ENCODE peak calls at places on chromosomes 12 and 14, in eight cellular contexts. One of them, this sample, is unnamed.

GRCh38 chr12:13069380-13069779 is 25.2 kb downstream of the FAM234B start:
- DNase-seq in upper lobe of right lung: no peak
- DNase-seq in lung: no peak
- DNase-seq in HepG2: no peak
- DNase-seq in right cardiac atrium: no peak
- DNase-seq in mammary epithelial cell: no peak
- DNase-seq in heart left ventricle: no peak
- DNase-seq in bronchial epithelial cell: no peak
- DNase-seq in this sample: no peak

GRCh38 chr12:41645624-41646023 is 457.5 kb downstream of the PDZRN4 start:
- DNase-seq in upper lobe of right lung: no peak
- DNase-seq in lung: no peak
- DNase-seq in HepG2: no peak
- DNase-seq in right cardiac atrium: no peak
- DNase-seq in mammary epithelial cell: no peak
- DNase-seq in heart left ventricle: no peak
- DNase-seq in bronchial epithelial cell: no peak
- DNase-seq in this sample: no peak

GRCh38 chr14:92726135-92726932 is 22.1 kb downstream of the LGMN start:
- DNase-seq in upper lobe of right lung: peak; percentile 92
- DNase-seq in lung: peak; percentile 82
- DNase-seq in HepG2: no peak
- DNase-seq in right cardiac atrium: peak; percentile 87
- DNase-seq in mammary epithelial cell: peak; percentile 66
- DNase-seq in heart left ventricle: peak; percentile 75
- DNase-seq in bronchial epithelial cell: peak; percentile 92
- DNase-seq in this sample: peak; percentile 85

GRCh38 chr12:23949212-23950010 is at the start of gene SOX5:
- DNase-seq in upper lobe of right lung: peak; percentile 67
- DNase-seq in lung: peak; percentile 39
- DNase-seq in HepG2: peak; percentile 75
- DNase-seq in right cardiac atrium: peak; percentile 54
- DNase-seq in mammary epithelial cell: no peak
- DNase-seq in heart left ventricle: peak; percentile 46
- DNase-seq in bronchial epithelial cell: peak; percentile 2
- DNase-seq in this sample: peak; percentile 7

GRCh38 chr12:105705765-105706164 is 375.3 kb downstream of the C12orf75 start:
- DNase-seq in upper lobe of right lung: no peak
- DNase-seq in lung: no peak
- DNase-seq in HepG2: peak; percentile 36
- DNase-seq in right cardiac atrium: peak; percentile 26
- DNase-seq in mammary epithelial cell: peak; percentile 30
- DNase-seq in heart left ventricle: peak; percentile 40
- DNase-seq in bronchial epithelial cell: peak; percentile 58
- DNase-seq in this sample: no peak

GRCh38 chr12:14430394-14430986 is 65.0 kb downstream of the ATF7IP start:
- DNase-seq in upper lobe of right lung: no peak
- DNase-seq in lung: no peak
- DNase-seq in HepG2: no peak
- DNase-seq in right cardiac atrium: no peak
- DNase-seq in mammary epithelial cell: no peak
- DNase-seq in heart left ventricle: no peak
- DNase-seq in bronchial epithelial cell: no peak
- DNase-seq in this sample: no peak

GRCh38 chr12:91219511-91219910 is 36.9 kb upstream of the DCN start:
- DNase-seq in upper lobe of right lung: no peak
- DNase-seq in lung: no peak
- DNase-seq in HepG2: no peak
- DNase-seq in right cardiac atrium: no peak
- DNase-seq in mammary epithelial cell: peak; percentile 76
- DNase-seq in heart left ventricle: no peak
- DNase-seq in bronchial epithelial cell: peak; percentile 82
- DNase-seq in this sample: no peak

GRCh38 chr12:13947237-13947945 is 34.0 kb downstream of the GRIN2B start:
- DNase-seq in upper lobe of right lung: no peak
- DNase-seq in lung: no peak
- DNase-seq in HepG2: no peak
- DNase-seq in right cardiac atrium: no peak
- DNase-seq in mammary epithelial cell: no peak
- DNase-seq in heart left ventricle: no peak
- DNase-seq in bronchial epithelial cell: no peak
- DNase-seq in this sample: no peak

GRCh38 chr14:104436741-104437701 is 142.5 kb upstream of the C14orf180 start:
- DNase-seq in upper lobe of right lung: peak; percentile 29
- DNase-seq in lung: peak; percentile 26
- DNase-seq in HepG2: no peak
- DNase-seq in right cardiac atrium: no peak
- DNase-seq in mammary epithelial cell: no peak
- DNase-seq in heart left ventricle: no peak
- DNase-seq in bronchial epithelial cell: no peak
- DNase-seq in this sample: no peak

GRCh38 chr12:8483081-8483479 is 27.3 kb downstream of the CLEC6A start:
- DNase-seq in upper lobe of right lung: no peak
- DNase-seq in lung: no peak
- DNase-seq in HepG2: no peak
- DNase-seq in right cardiac atrium: no peak
- DNase-seq in mammary epithelial cell: no peak
- DNase-seq in heart left ventricle: no peak
- DNase-seq in bronchial epithelial cell: no peak
- DNase-seq in this sample: no peak

GRCh38 chr12:25648460-25648859 is 95.4 kb upstream of the LMNTD1 start:
- DNase-seq in upper lobe of right lung: no peak
- DNase-seq in lung: peak; percentile 35
- DNase-seq in HepG2: no peak
- DNase-seq in right cardiac atrium: peak; percentile 62
- DNase-seq in mammary epithelial cell: peak; percentile 78
- DNase-seq in heart left ventricle: peak; percentile 61
- DNase-seq in bronchial epithelial cell: peak; percentile 68
- DNase-seq in this sample: peak; percentile 72

GRCh38 chr12:105399428-105400081 is 69.1 kb downstream of the C12orf75 start:
- DNase-seq in upper lobe of right lung: no peak
- DNase-seq in lung: no peak
- DNase-seq in HepG2: peak; percentile 41
- DNase-seq in right cardiac atrium: no peak
- DNase-seq in mammary epithelial cell: no peak
- DNase-seq in heart left ventricle: no peak
- DNase-seq in bronchial epithelial cell: no peak
- DNase-seq in this sample: no peak

GRCh38 chr14:81164167-81164774 is 56.5 kb downstream of the GTF2A1 start:
- DNase-seq in upper lobe of right lung: no peak
- DNase-seq in lung: peak; percentile 61
- DNase-seq in HepG2: peak; percentile 78
- DNase-seq in right cardiac atrium: no peak
- DNase-seq in mammary epithelial cell: peak; percentile 85
- DNase-seq in heart left ventricle: peak; percentile 54
- DNase-seq in bronchial epithelial cell: peak; percentile 94
- DNase-seq in this sample: peak; percentile 21

GRCh38 chr12:55728185-55728931 is 451 bp downstream of the CD63 start:
- DNase-seq in upper lobe of right lung: peak; percentile 93
- DNase-seq in lung: peak; percentile 83
- DNase-seq in HepG2: no peak
- DNase-seq in right cardiac atrium: peak; percentile 83
- DNase-seq in mammary epithelial cell: peak; percentile 44
- DNase-seq in heart left ventricle: peak; percentile 88
- DNase-seq in bronchial epithelial cell: no peak
- DNase-seq in this sample: peak; percentile 60

GRCh38 chr12:98456583-98457573 is 58.5 kb upstream of the TMPO start:
- DNase-seq in upper lobe of right lung: peak; percentile 85
- DNase-seq in lung: no peak
- DNase-seq in HepG2: no peak
- DNase-seq in right cardiac atrium: peak; percentile 59
- DNase-seq in mammary epithelial cell: peak; percentile 39
- DNase-seq in heart left ventricle: peak; percentile 60
- DNase-seq in bronchial epithelial cell: no peak
- DNase-seq in this sample: peak; percentile 46

DNA sequence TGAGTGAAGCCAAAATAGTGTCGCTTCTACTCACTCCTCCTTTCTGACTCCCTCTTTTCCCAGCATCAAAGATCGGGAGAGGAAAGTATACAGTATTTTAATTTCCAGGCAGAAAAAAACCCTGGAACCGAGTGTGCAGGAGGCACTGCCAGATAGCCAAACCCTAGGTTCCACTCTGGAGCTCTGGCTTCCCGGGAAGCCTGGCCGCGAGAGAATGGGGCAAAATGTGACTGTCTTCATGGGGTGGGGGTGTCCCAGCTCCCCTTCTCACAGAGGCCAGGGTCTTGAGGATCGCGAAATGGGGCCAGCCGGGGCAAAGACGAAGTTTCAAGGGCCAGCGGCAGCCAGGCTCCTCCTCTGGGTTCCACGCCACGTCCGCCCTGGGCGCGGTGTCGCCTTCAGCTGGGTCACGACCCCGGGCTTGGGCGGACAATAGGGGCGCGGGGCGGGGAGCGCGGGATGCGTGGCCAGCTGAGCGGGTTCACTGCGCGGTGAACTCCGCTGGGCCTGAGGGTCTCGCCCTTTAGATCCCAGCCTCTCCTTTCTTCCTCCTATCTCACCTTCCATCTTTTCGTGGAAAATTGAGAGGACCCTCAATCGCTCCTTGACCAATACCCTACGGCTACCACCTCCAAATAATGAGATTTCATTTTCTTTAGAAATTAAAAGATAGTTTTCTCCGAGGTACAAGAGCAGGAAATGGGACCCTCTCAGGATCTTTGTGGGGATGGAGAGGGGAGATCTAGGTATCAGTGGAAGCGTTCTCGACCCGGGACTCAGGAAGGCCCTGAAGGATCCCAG is 6.7 kb downstream of the HOXC4 start:
- DNase-seq in upper lobe of right lung: no peak
- DNase-seq in lung: no peak
- DNase-seq in HepG2: no peak
- DNase-seq in right cardiac atrium: no peak
- DNase-seq in mammary epithelial cell: no peak
- DNase-seq in heart left ventricle: no peak
- DNase-seq in bronchial epithelial cell: no peak
- DNase-seq in this sample: no peak
- H3K27me3 ChIP-seq in upper lobe of right lung: peaks cover 65% of the 10 kb centered on the region
- H3K27me3 ChIP-seq in lung: no peaks in the 10 kb centered on the region
- H3K27me3 ChIP-seq in HepG2: peaks cover 1% of the 10 kb centered on the region
- H3K27me3 ChIP-seq in right cardiac atrium: peaks cover 5% of the 10 kb centered on the region
- H3K27me3 ChIP-seq in mammary epithelial cell: no peaks in the 10 kb centered on the region
- H3K27me3 ChIP-seq in heart left ventricle: peaks cover 13% of the 10 kb centered on the region
- H3K27me3 ChIP-seq in bronchial epithelial cell: peaks cover 44% of the 10 kb centered on the region
- H3K27me3 ChIP-seq in this sample: no peaks in the 10 kb centered on the region

DNA sequence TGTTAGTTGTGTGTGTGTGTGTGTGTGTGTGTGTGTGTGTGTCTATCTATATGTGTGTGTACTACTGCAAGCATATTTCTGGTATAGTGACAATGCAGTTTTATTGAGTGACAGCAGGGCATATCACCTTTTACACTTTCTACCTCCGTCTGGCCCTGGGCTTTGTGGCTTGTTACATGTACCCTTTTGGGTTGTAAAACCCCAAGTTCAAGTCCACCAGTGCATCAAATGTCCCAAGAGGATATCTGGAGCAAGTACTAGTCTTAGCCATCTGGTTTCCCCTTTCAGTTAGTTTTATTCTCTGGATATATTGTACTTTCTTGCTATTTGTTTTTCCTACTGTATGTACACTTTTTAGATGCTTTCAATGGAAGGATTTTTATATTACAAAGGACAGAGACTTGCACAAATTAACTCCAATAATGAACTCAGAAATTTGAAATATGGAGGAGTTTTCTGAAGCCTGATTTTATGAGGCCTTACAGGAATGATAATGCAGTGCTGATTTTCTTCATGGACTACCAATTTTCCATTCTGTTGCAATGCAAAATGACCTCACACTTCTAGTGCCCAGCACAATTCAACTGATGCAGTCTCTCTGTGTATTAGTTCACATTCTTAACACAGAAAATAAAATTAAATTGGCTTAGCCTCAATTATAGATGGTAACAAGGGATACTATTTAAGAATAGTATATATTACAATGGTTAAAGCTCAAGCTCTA is 29.1 kb downstream of the SLC16A7 start:
- DNase-seq in upper lobe of right lung: no peak
- DNase-seq in lung: no peak
- DNase-seq in HepG2: no peak
- DNase-seq in right cardiac atrium: no peak
- DNase-seq in mammary epithelial cell: no peak
- DNase-seq in heart left ventricle: no peak
- DNase-seq in bronchial epithelial cell: no peak
- DNase-seq in this sample: no peak
- H3K27me3 ChIP-seq in upper lobe of right lung: no peaks in the 10 kb centered on the region
- H3K27me3 ChIP-seq in lung: no peaks in the 10 kb centered on the region
- H3K27me3 ChIP-seq in HepG2: no peaks in the 10 kb centered on the region
- H3K27me3 ChIP-seq in right cardiac atrium: no peaks in the 10 kb centered on the region
- H3K27me3 ChIP-seq in mammary epithelial cell: no peaks in the 10 kb centered on the region
- H3K27me3 ChIP-seq in heart left ventricle: no peaks in the 10 kb centered on the region
- H3K27me3 ChIP-seq in bronchial epithelial cell: no peaks in the 10 kb centered on the region
- H3K27me3 ChIP-seq in this sample: no peaks in the 10 kb centered on the region

GRCh38 chr14:94773682-94774211 is 3.8 kb upstream of the GSC start:
- DNase-seq in upper lobe of right lung: no peak
- DNase-seq in lung: no peak
- DNase-seq in HepG2: no peak
- DNase-seq in right cardiac atrium: no peak
- DNase-seq in mammary epithelial cell: no peak
- DNase-seq in heart left ventricle: no peak
- DNase-seq in bronchial epithelial cell: no peak
- DNase-seq in this sample: no peak
- H3K27me3 ChIP-seq in upper lobe of right lung: peaks cover 96% of the 10 kb centered on the region
- H3K27me3 ChIP-seq in lung: peaks cover 7% of the 10 kb centered on the region
- H3K27me3 ChIP-seq in HepG2: peaks cover 8% of the 10 kb centered on the region
- H3K27me3 ChIP-seq in right cardiac atrium: peaks cover 4% of the 10 kb centered on the region
- H3K27me3 ChIP-seq in mammary epithelial cell: peaks cover 62% of the 10 kb centered on the region
- H3K27me3 ChIP-seq in heart left ventricle: peaks cover 65% of the 10 kb centered on the region
- H3K27me3 ChIP-seq in bronchial epithelial cell: peaks cover 48% of the 10 kb centered on the region
- H3K27me3 ChIP-seq in this sample: no peaks in the 10 kb centered on the region

GRCh38 chr12:114687269-114687605 is 3.3 kb upstream of the TBX3 start:
- DNase-seq in upper lobe of right lung: no peak
- DNase-seq in lung: no peak
- DNase-seq in HepG2: no peak
- DNase-seq in right cardiac atrium: no peak
- DNase-seq in mammary epithelial cell: no peak
- DNase-seq in heart left ventricle: no peak
- DNase-seq in bronchial epithelial cell: no peak
- DNase-seq in this sample: no peak
- H3K27me3 ChIP-seq in upper lobe of right lung: peaks cover 63% of the 10 kb centered on the region
- H3K27me3 ChIP-seq in lung: no peaks in the 10 kb centered on the region
- H3K27me3 ChIP-seq in HepG2: no peaks in the 10 kb centered on the region
- H3K27me3 ChIP-seq in right cardiac atrium: no peaks in the 10 kb centered on the region
- H3K27me3 ChIP-seq in mammary epithelial cell: no peaks in the 10 kb centered on the region
- H3K27me3 ChIP-seq in heart left ventricle: peaks cover 23% of the 10 kb centered on the region
- H3K27me3 ChIP-seq in bronchial epithelial cell: peaks cover 36% of the 10 kb centered on the region
- H3K27me3 ChIP-seq in this sample: no peaks in the 10 kb centered on the region

DNA sequence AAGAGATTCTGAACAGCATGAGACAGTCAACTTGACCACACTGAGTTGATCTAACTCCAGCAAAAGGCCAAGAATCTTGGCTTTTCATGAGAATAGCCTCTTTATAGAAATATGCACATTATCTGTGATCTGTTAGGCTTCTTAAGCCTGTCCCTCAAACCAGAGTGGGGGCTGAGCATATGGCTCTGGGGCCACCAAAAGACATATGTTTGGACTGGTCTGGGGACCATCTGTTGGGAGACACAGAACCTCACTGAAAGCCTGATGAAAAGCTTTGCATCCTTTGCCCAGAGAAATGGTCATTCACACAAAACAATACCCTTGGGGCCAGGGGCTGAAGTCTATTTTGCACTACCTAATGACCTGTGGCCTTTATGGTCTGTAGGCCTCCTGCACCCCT is 165.3 kb upstream of the PRMT8 start:
- DNase-seq in upper lobe of right lung: no peak
- DNase-seq in lung: no peak
- DNase-seq in HepG2: no peak
- DNase-seq in right cardiac atrium: no peak
- DNase-seq in mammary epithelial cell: no peak
- DNase-seq in heart left ventricle: no peak
- DNase-seq in bronchial epithelial cell: no peak
- DNase-seq in this sample: no peak
- H3K27me3 ChIP-seq in upper lobe of right lung: no peaks in the 10 kb centered on the region
- H3K27me3 ChIP-seq in lung: no peaks in the 10 kb centered on the region
- H3K27me3 ChIP-seq in HepG2: peaks cover 11% of the 10 kb centered on the region
- H3K27me3 ChIP-seq in right cardiac atrium: no peaks in the 10 kb centered on the region
- H3K27me3 ChIP-seq in mammary epithelial cell: no peaks in the 10 kb centered on the region
- H3K27me3 ChIP-seq in heart left ventricle: no peaks in the 10 kb centered on the region
- H3K27me3 ChIP-seq in bronchial epithelial cell: peaks cover 1% of the 10 kb centered on the region
- H3K27me3 ChIP-seq in this sample: peaks cover 24% of the 10 kb centered on the region

This sample was measured in SJSA1.